ENCODE peak calls at places on chromosomes 3 and 15, in four cellular contexts. I, O, N and J are unnamed samples.

GRCh38 chr3:114231616-114232015 is 5.8 kb downstream of the ZNF80 start:
- DNase-seq in I (no peak), N (no peak), O (no peak), J (no peak)

GRCh38 chr15:27798807-27799206 is 300.3 kb downstream of the OCA2 start:
- DNase-seq in O (no peak), I (no peak), N (no peak), J (no peak)

GRCh38 chr15:42921049-42921731 is 612 bp upstream of the TTBK2 start:
- DNase-seq in N (no peak), O (no peak), I (no peak), J (peak; percentile 50)

GRCh38 chr3:79278681-79279080 is 489.1 kb downstream of the ROBO1 start:
- DNase-seq in O (no peak), N (no peak), I (no peak), J (no peak)

GRCh38 chr3:13349823-13350222 is 70.3 kb downstream of the NUP210 start:
- DNase-seq in I (no peak), N (no peak), O (no peak), J (no peak)

GRCh38 chr15:53437985-53438841 is 321.2 kb downstream of the WDR72 start:
- DNase-seq in N (no peak), O (no peak), I (no peak), J (no peak)

GRCh38 chr3:113620091-113620490 is 76.4 kb downstream of the USF3 start:
- DNase-seq in N (no peak), O (no peak), I (peak; percentile 34), J (no peak)

GRCh38 chr3:37892917-37893595 is 31.4 kb downstream of the CTDSPL start:
- DNase-seq in N (no peak), I (no peak), O (peak; percentile 76), J (no peak)

GRCh38 chr3:129033151-129033550 is 27.4 kb upstream of the GP9 start:
- DNase-seq in O (no peak), I (no peak), N (no peak), J (no peak)

GRCh38 chr3:141399979-141400971 is 32.0 kb downstream of the ZBTB38 start:
- DNase-seq in I (no peak), O (no peak), N (no peak), J (no peak)

GRCh38 chr15:32824777-32825176 is 107.0 kb downstream of the GREM1 start:
- DNase-seq in N (no peak), I (no peak), O (no peak), J (no peak)

GRCh38 chr3:27971600-27971999 is 249.5 kb upstream of the EOMES start:
- DNase-seq in O (no peak), N (no peak), I (no peak), J (no peak)

GRCh38 chr15:100922192-100923040 is 3.3 kb downstream of the LRRK1 start:
- DNase-seq in N (no peak), O (no peak), I (no peak), J (no peak)

GRCh38 chr3:112409061-112409460 is 76.1 kb downstream of the CD200 start:
- DNase-seq in I (no peak), O (no peak), N (no peak), J (no peak)

GRCh38 chr3:14587733-14588360 is 47.7 kb upstream of the GRIP2 start:
- DNase-seq in O (no peak), N (no peak), I (no peak), J (no peak)

GRCh38 chr15:75904241-75904631 is 558 bp downstream of the FBXO22 start:
- DNase-seq in I (no peak), O (peak; percentile 16), N (no peak), J (no peak)

GRCh38 chr3:128133273-128133883 is 9.8 kb upstream of the RUVBL1 start:
- DNase-seq in O (peak; percentile 22), N (peak; percentile 36), I (peak; percentile 6), J (no peak)

GRCh38 chr3:38367709-38368108 is 21.1 kb downstream of the XYLB start:
- DNase-seq in O (no peak), I (no peak), N (no peak), J (no peak)

GRCh38 chr15:74397239-74398068 is 30.0 kb upstream of the CYP11A1 start:
- DNase-seq in O (no peak), N (no peak), I (no peak), J (no peak)

GRCh38 chr3:139538733-139539132 is 809 bp downstream of the RBP1 start:
- DNase-seq in O (peak; percentile 80), N (no peak), I (no peak), J (peak; percentile 78)

GRCh38 chr15:44101944-44102343 is 93.1 kb downstream of the FRMD5 start:
- DNase-seq in I (no peak), N (no peak), O (no peak), J (no peak)

GRCh38 chr3:37026851-37027250 is 33.5 kb downstream of the MLH1 start:
- DNase-seq in I (no peak), N (no peak), O (no peak), J (no peak)

GRCh38 chr3:189677667-189678066 is 46.5 kb downstream of the TP63 start:
- DNase-seq in N (no peak), I (no peak), O (no peak), J (no peak)

GRCh38 chr3:24156466-24156865 is 211.4 kb downstream of the NR1D2 start:
- DNase-seq in O (no peak), N (peak; percentile 49), I (no peak), J (no peak)

GRCh38 chr3:63753567-63753966 is 65.5 kb upstream of the C3orf49 start:
- DNase-seq in O (no peak), I (no peak), N (no peak), J (no peak)

GRCh38 chr15:67542462-67543347 is at the start of gene MAP2K5:
- DNase-seq in O (peak; percentile 89), N (no peak), I (peak; percentile 76), J (peak; percentile 86)

GRCh38 chr3:187522890-187523289 is 147.3 kb downstream of the SST start:
- DNase-seq in N (no peak), I (no peak), O (no peak), J (no peak)

GRCh38 chr3:81339040-81339845 is 422.2 kb downstream of the GBE1 start:
- DNase-seq in I (no peak), O (no peak), N (no peak), J (no peak)